ENCODE peak calls at places on chromosomes 6 and 20, in six cellular contexts. I is activated naive CD4-positive, alpha-beta T cell treated with anti-CD3 and anti-CD28 coated beads for 36 hours; U is heart right ventricle; X is stimulated activated naive CD8-positive, alpha-beta T cell treated with anti-CD3 and anti-CD28 coated beads, Interleukin-15, amount 100 ng/mL, for 72 hours; T is stimulated activated naive CD4-positive, alpha-beta T cell; A is stimulated activated naive B cell treated with anti-CD40 and anti-IgM and Interleukin-4, amounts not matched to agents 10 μg/mL and 1 μg/mL and 100 μg/mL, for 72 hours. E is an unnamed sample.

GRCh38 chr6:45160305-45160704 is 167.8 kb upstream of the RUNX2 start:
- DNase-seq in I (no peak), U (no peak), X (no peak), T (no peak), A (no peak), E (no peak)

GRCh38 chr6:23137596-23137995 is 568.2 kb downstream of the HDGFL1 start:
- DNase-seq in I (no peak), U (no peak), X (no peak), T (no peak), A (no peak), E (no peak)

GRCh38 chr6:88975369-88975768 is 12.0 kb upstream of the RNGTT start:
- DNase-seq in I (no peak), U (no peak), X (no peak), T (no peak), A (no peak), E (no peak)

GRCh38 chr20:63148696-63149095 is 67.2 kb downstream of the YTHDF1 start:
- DNase-seq in I (no peak), U (peak), X (no peak), T (no peak), A (no peak), E (no peak)

GRCh38 chr20:52683761-52684160 is 288.4 kb upstream of the TSHZ2 start:
- DNase-seq in I (no peak), U (no peak), X (no peak), T (no peak), A (no peak), E (no peak)

GRCh38 chr6:107666084-107666981 is 157.8 kb downstream of the SCML4 start:
- DNase-seq in I (no peak), U (no peak), X (no peak), T (no peak), A (no peak), E (no peak)

GRCh38 chr6:14130431-14131075 is 13.0 kb downstream of the CD83 start:
- DNase-seq in I (no peak), U (no peak), X (no peak), T (no peak), A (peak), E (no peak)

GRCh38 chr20:6185268-6185667 is 62.4 kb upstream of the FERMT1 start:
- DNase-seq in I (no peak), U (no peak), X (no peak), T (no peak), A (no peak), E (no peak)

GRCh38 chr6:130473886-130474285 is 108.1 kb downstream of the TMEM200A start:
- DNase-seq in I (no peak), U (no peak), X (no peak), T (no peak), A (no peak), E (no peak)

GRCh38 chr20:7161690-7162089 is 394.2 kb downstream of the BMP2 start:
- DNase-seq in I (no peak), U (no peak), X (no peak), T (no peak), A (no peak), E (no peak)

GRCh38 chr6:118826096-118826495 is 67.9 kb upstream of the ASF1A start:
- DNase-seq in I (no peak), U (no peak), X (no peak), T (no peak), A (no peak), E (no peak)

GRCh38 chr6:80438728-80439127 is 332.3 kb downstream of the BCKDHB start:
- DNase-seq in I (no peak), U (no peak), X (no peak), T (no peak), A (no peak), E (no peak)

GRCh38 chr6:26003102-26003694 is 40.6 kb downstream of the TRIM38 start:
- DNase-seq in I (peak), U (peak), X (no peak), T (no peak), A (no peak), E (peak)

GRCh38 chr6:117907600-117908245 is 659 bp downstream of the SLC35F1 start:
- DNase-seq in I (no peak), U (peak), X (no peak), T (no peak), A (no peak), E (no peak)

GRCh38 chr6:11161031-11161966 is 49.8 kb upstream of the ERVFRD-1 start:
- DNase-seq in I (no peak), U (no peak), X (no peak), T (no peak), A (no peak), E (no peak)

GRCh38 chr6:85354761-85355618 is 94.9 kb upstream of the NT5E start:
- DNase-seq in I (peak), U (peak), X (peak), T (peak), A (peak), E (peak)

GRCh38 chr6:2902470-2902762 is 693 bp downstream of the SERPINB9 start:
- DNase-seq in I (no peak), U (no peak), X (no peak), T (no peak), A (no peak), E (no peak)

GRCh38 chr6:42028234-42029061 is 21.9 kb upstream of the TAF8 start:
- DNase-seq in I (peak), U (peak), X (peak), T (no peak), A (no peak), E (no peak)

GRCh38 chr6:69820018-69820417 is 23.2 kb upstream of the LMBRD1 start:
- DNase-seq in I (no peak), U (no peak), X (no peak), T (no peak), A (no peak), E (no peak)

GRCh38 chr20:63692436-63693078 is 3.9 kb upstream of the TNFRSF6B start:
- DNase-seq in I (no peak), U (peak), X (no peak), T (no peak), A (no peak), E (no peak)

GRCh38 chr20:20463933-20464374 is 96.0 kb downstream of the INSM1 start:
- DNase-seq in I (no peak), U (no peak), X (no peak), T (no peak), A (peak), E (no peak)

GRCh38 chr6:168001037-168001348 is 3.5 kb downstream of the KIF25 start:
- DNase-seq in I (no peak), U (no peak), X (no peak), T (no peak), A (no peak), E (no peak)

GRCh38 chr20:10521068-10521834 is 86.1 kb downstream of the SLX4IP start:
- DNase-seq in I (no peak), U (no peak), X (no peak), T (no peak), A (no peak), E (no peak)

GRCh38 chr20:53399592-53400335 is 193.9 kb downstream of the ZNF217 start:
- DNase-seq in I (no peak), U (peak), X (no peak), T (no peak), A (no peak), E (no peak)

GRCh38 chr6:167550936-167551633 is 226.2 kb downstream of the TTLL2 start:
- DNase-seq in I (no peak), U (peak), X (no peak), T (no peak), A (no peak), E (no peak)

GRCh38 chr6:131937219-131937618 is 14.0 kb downstream of the CCN2 start:
- DNase-seq in I (no peak), U (no peak), X (no peak), T (no peak), A (no peak), E (no peak)

GRCh38 chr6:10759884-10760329 is 12.3 kb downstream of the TMEM14B start:
- DNase-seq in I (no peak), U (no peak), X (no peak), T (no peak), A (no peak), E (no peak)

GRCh38 chr6:1313755-1314503 is 2.0 kb downstream of the FOXQ1 start:
- DNase-seq in I (peak), U (no peak), X (peak), T (no peak), A (no peak), E (no peak)

GRCh38 chr20:51216850-51217249 is 193.9 kb upstream of the KCNG1 start:
- DNase-seq in I (no peak), U (no peak), X (no peak), T (no peak), A (no peak), E (no peak)

GRCh38 chr6:69096681-69097080 is 461.6 kb downstream of the ADGRB3 start:
- DNase-seq in I (no peak), U (no peak), X (no peak), T (no peak), A (no peak), E (no peak)

GRCh38 chr6:125314019-125314581 is 12.3 kb upstream of the HDDC2 start:
- DNase-seq in I (peak), U (peak), X (peak), T (no peak), A (peak), E (peak)

GRCh38 chr6:47922391-47922790 is 140.6 kb downstream of the OPN5 start:
- DNase-seq in I (no peak), U (no peak), X (no peak), T (no peak), A (no peak), E (no peak)

GRCh38 chr6:42185597-42185996 is 9.2 kb downstream of the GUCA1B start:
- DNase-seq in I (no peak), U (no peak), X (no peak), T (no peak), A (no peak), E (no peak)